ENCODE peak calls at places on chromosomes 1 and 21, in six cellular contexts. V is activated naive CD4-positive, alpha-beta T cell treated with anti-CD3 and anti-CD28 coated beads, Interleukin-2, amount 50 U/mL, for 72 hours; A is psoas muscle; M is HFF-Myc; H is HEK293T; W is activated CD4-positive, CD25-positive, alpha-beta regulatory T cell treated with anti-CD3 and anti-CD28 coated beads, Interleukin-2, amount 50 U/mL, for 16 hours. F is an unnamed sample.

GRCh38 chr1:153790282-153790995 is 15.2 kb downstream of the SLC27A3 start:
- DNase-seq in V (no peak), A (peak), M (no peak), H (no peak), W (no peak), F (no peak)

GRCh38 chr1:176102243-176102642 is 104.8 kb downstream of the COP1 start:
- DNase-seq in V (no peak), A (no peak), M (no peak), H (no peak), W (no peak), F (no peak)

GRCh38 chr1:29332204-29332603 is 95.9 kb downstream of the PTPRU start:
- DNase-seq in V (no peak), A (no peak), M (peak), H (peak), W (no peak), F (no peak)

GRCh38 chr1:2411801-2412394 is 466 bp downstream of the PEX10 start:
- DNase-seq in V (no peak), A (no peak), M (no peak), H (peak), W (no peak), F (no peak)

GRCh38 chr1:228987736-228988506 is 252.6 kb downstream of the RHOU start:
- DNase-seq in V (no peak), A (no peak), M (no peak), H (no peak), W (no peak), F (no peak)

GRCh38 chr1:170068923-170069322 is 5.6 kb downstream of the KIFAP3 start:
- DNase-seq in V (no peak), A (no peak), M (no peak), H (no peak), W (no peak), F (no peak)

GRCh38 chr1:110875216-110875731 is 2.3 kb downstream of the CD53 start:
- DNase-seq in V (peak), A (no peak), M (no peak), H (no peak), W (peak), F (no peak)

GRCh38 chr1:36609241-36610027 is 126.7 kb upstream of the CSF3R start:
- DNase-seq in V (no peak), A (no peak), M (peak), H (peak), W (no peak), F (peak)

GRCh38 chr21:34936299-34936698 is 112.8 kb downstream of the RUNX1 start:
- DNase-seq in V (no peak), A (no peak), M (no peak), H (no peak), W (no peak), F (no peak)

GRCh38 chr21:45285266-45285931 is 2.3 kb downstream of the POFUT2 start:
- DNase-seq in V (peak), A (no peak), M (no peak), H (no peak), W (no peak), F (no peak)

GRCh38 chr1:217275617-217276398 is 355.1 kb downstream of the GPATCH2 start:
- DNase-seq in V (no peak), A (no peak), M (peak), H (no peak), W (no peak), F (no peak)

GRCh38 chr1:43357251-43357650 is 1.5 kb upstream of the CDC20 start:
- DNase-seq in V (no peak), A (no peak), M (no peak), H (no peak), W (no peak), F (no peak)

GRCh38 chr1:55150880-55151582 is 64.1 kb downstream of the USP24 start:
- DNase-seq in V (no peak), A (no peak), M (no peak), H (no peak), W (no peak), F (no peak)

GRCh38 chr21:33236013-33236686 is 6.4 kb downstream of the IFNAR2 start:
- DNase-seq in V (no peak), A (no peak), M (no peak), H (no peak), W (no peak), F (no peak)

GRCh38 chr1:189682591-189682990 is 795.1 kb downstream of the BRINP3 start:
- DNase-seq in V (no peak), A (no peak), M (no peak), H (no peak), W (no peak), F (no peak)

GRCh38 chr1:11708554-11709350 is 17.2 kb downstream of the DRAXIN start:
- DNase-seq in V (no peak), A (no peak), M (no peak), H (no peak), W (no peak), F (no peak)

GRCh38 chr1:180382326-180383115 is 119.9 kb downstream of the ACBD6 start:
- DNase-seq in V (no peak), A (no peak), M (no peak), H (no peak), W (no peak), F (no peak)

GRCh38 chr1:54107131-54107530 is 45.7 kb downstream of the CDCP2 start:
- DNase-seq in V (no peak), A (no peak), M (no peak), H (peak), W (no peak), F (no peak)

GRCh38 chr1:168991667-168992475 is 114.6 kb upstream of the ATP1B1 start:
- DNase-seq in V (no peak), A (no peak), M (no peak), H (no peak), W (no peak), F (no peak)

GRCh38 chr1:67536957-67537646 is 106.9 kb upstream of the SERBP1 start:
- DNase-seq in V (no peak), A (no peak), M (no peak), H (no peak), W (no peak), F (no peak)

GRCh38 chr1:241702436-241702835 is 50.4 kb downstream of the WDR64 start:
- DNase-seq in V (no peak), A (no peak), M (no peak), H (no peak), W (no peak), F (no peak)

GRCh38 chr1:1540015-1540816 is at the start of gene TMEM240:
- DNase-seq in V (no peak), A (peak), M (no peak), H (no peak), W (no peak), F (no peak)

GRCh38 chr1:77412069-77412793 is 130.4 kb downstream of the AK5 start:
- DNase-seq in V (no peak), A (no peak), M (peak), H (no peak), W (no peak), F (no peak)

GRCh38 chr1:92882817-92883216 is 51.0 kb downstream of the RPL5 start:
- DNase-seq in V (no peak), A (no peak), M (no peak), H (no peak), W (no peak), F (no peak)

GRCh38 chr1:211635602-211636205 is 39.7 kb downstream of the NEK2 start:
- DNase-seq in V (no peak), A (no peak), M (no peak), H (no peak), W (no peak), F (no peak)

GRCh38 chr1:167500283-167500860 is 18.0 kb downstream of the CD247 start:
- DNase-seq in V (no peak), A (no peak), M (no peak), H (no peak), W (no peak), F (no peak)

GRCh38 chr1:89557443-89557820 is 32.8 kb downstream of the LRRC8B start:
- DNase-seq in V (no peak), A (no peak), M (no peak), H (no peak), W (no peak), F (no peak)

GRCh38 chr1:58779059-58779754 is 4.6 kb downstream of the JUN start:
- DNase-seq in V (no peak), A (no peak), M (no peak), H (no peak), W (no peak), F (no peak)

GRCh38 chr1:190373705-190374336 is 103.8 kb downstream of the BRINP3 start:
- DNase-seq in V (no peak), A (no peak), M (no peak), H (peak), W (no peak), F (no peak)

GRCh38 chr1:17648457-17649145 is 106.5 kb upstream of the ACTL8 start:
- DNase-seq in V (no peak), A (no peak), M (no peak), H (no peak), W (no peak), F (no peak)

GRCh38 chr1:2438038-2438437 is 25.7 kb upstream of the PEX10 start:
- DNase-seq in V (no peak), A (no peak), M (no peak), H (no peak), W (no peak), F (no peak)

GRCh38 chr1:164628758-164629157 is 69.8 kb downstream of the PBX1 start:
- DNase-seq in V (no peak), A (no peak), M (no peak), H (no peak), W (no peak), F (no peak)

GRCh38 chr1:7783826-7784491 is at the start of gene PER3:
- DNase-seq in V (peak), A (peak), M (peak), H (peak), W (peak), F (peak)

GRCh38 chr1:226624526-226624925 is 76.0 kb downstream of the STUM start:
- DNase-seq in V (no peak), A (no peak), M (no peak), H (no peak), W (no peak), F (no peak)

GRCh38 chr1:77757616-77758015 is 2.0 kb downstream of the USP33 start:
- DNase-seq in V (no peak), A (no peak), M (no peak), H (no peak), W (no peak), F (no peak)

GRCh38 chr21:39527067-39527595 is 75.4 kb downstream of the SH3BGR start:
- DNase-seq in V (no peak), A (no peak), M (no peak), H (no peak), W (no peak), F (no peak)

GRCh38 chr1:191206808-191207207 is 729.1 kb upstream of the BRINP3 start:
- DNase-seq in V (no peak), A (no peak), M (no peak), H (no peak), W (no peak), F (no peak)

F was measured in NCI-H1048.